ENCODE peak calls at places on chromosomes 6 and 20, in ten cellular contexts. R, W, O, Z, Q, B, I, K, G and M are unnamed samples.

GRCh38 chr20:17605131-17605660 is 35.3 kb downstream of the DSTN start:
- DNase-seq in W (no peak), G (no peak), K (no peak), B (no peak), Z (no peak), O (no peak), I (no peak), Q (no peak), R (no peak), M (no peak)

GRCh38 chr6:33590531-33591198 is 10.6 kb upstream of the BAK1 start:
- DNase-seq in K (no peak), R (peak; percentile 78), I (peak; percentile 54), Q (no peak), O (no peak), Z (no peak), G (no peak), W (no peak), B (peak; percentile 23), M (peak; percentile 82)

GRCh38 chr6:145699462-145699861 is 35.9 kb downstream of the EPM2A start:
- DNase-seq in G (no peak), Q (no peak), I (peak; percentile 70), Z (no peak), O (peak; percentile 82), B (peak; percentile 81), R (peak; percentile 26), K (peak; percentile 79), W (no peak), M (no peak)

GRCh38 chr6:30885999-30886896 is 1.9 kb downstream of the DDR1 start:
- DNase-seq in W (peak; percentile 92), G (peak; percentile 78), O (peak; percentile 79), K (peak; percentile 90), Q (peak; percentile 85), Z (peak; percentile 36), I (peak; percentile 97), B (peak; percentile 64), R (peak; percentile 73), M (peak; percentile 80)

GRCh38 chr20:47453167-47453782 is 48.4 kb upstream of the NCOA3 start:
- DNase-seq in O (peak; percentile 93), W (no peak), B (peak; percentile 96), K (peak; percentile 93), I (peak; percentile 100), Z (peak; percentile 18), G (no peak), Q (no peak), R (peak; percentile 67), M (no peak)

GRCh38 chr20:62155428-62156253 is 12.1 kb downstream of the SS18L1 start:
- DNase-seq in W (no peak), G (no peak), O (peak; percentile 16), K (no peak), R (peak; percentile 21), Q (no peak), I (peak; percentile 94), B (no peak), Z (no peak), M (no peak)

GRCh38 chr20:24701027-24701426 is 231.6 kb downstream of the SYNDIG1 start:
- DNase-seq in B (no peak), Z (no peak), K (no peak), I (no peak), G (no peak), R (no peak), Q (no peak), W (no peak), O (no peak), M (no peak)

GRCh38 chr6:73579851-73580246 is 59.0 kb upstream of the EEF1A1 start:
- DNase-seq in R (peak; percentile 73), Z (no peak), K (peak; percentile 93), B (peak; percentile 97), Q (no peak), O (peak; percentile 91), W (no peak), I (peak; percentile 93), G (peak; percentile 54), M (no peak)

GRCh38 chr6:75275067-75275466 is 9.5 kb downstream of the TMEM30A start:
- DNase-seq in Z (no peak), O (peak; percentile 97), B (peak; percentile 94), I (peak; percentile 60), K (peak; percentile 85), W (no peak), G (no peak), Q (no peak), R (no peak), M (no peak)